ENCODE peak calls at places on chromosomes 2 and 18, in ten cellular contexts. O, G, E, M, Q, R, P, B, X and J are unnamed samples.
A peak's percentile ranks its signal among the peaks of the same experiment; 100 is the strongest.

GRCh38 chr2:43437363-43437762 is 158.5 kb downstream of the THADA start:
- DNase-seq in O (no peak), G (no peak), E (no peak), M (no peak), Q (no peak), R (no peak), P (no peak), B (no peak), X (no peak), J (no peak)

GRCh38 chr18:70132999-70133398 is 72.5 kb downstream of the RTTN start:
- DNase-seq in O (no peak), G (peak; percentile 97), E (peak; percentile 95), M (no peak), Q (peak; percentile 86), R (no peak), P (peak; percentile 95), B (no peak), X (no peak), J (no peak)

GRCh38 chr2:71455741-71456569 is 2.6 kb downstream of the DYSF start:
- DNase-seq in O (no peak), G (no peak), E (no peak), M (no peak), Q (no peak), R (no peak), P (peak; percentile 19), B (peak; percentile 84), X (no peak), J (no peak)

GRCh38 chr2:217922101-217923006 is 80.4 kb downstream of the TNS1 start:
- DNase-seq in O (no peak), G (peak; percentile 34), E (peak; percentile 26), M (no peak), Q (no peak), R (no peak), P (no peak), B (no peak), X (no peak), J (peak; percentile 34)

GRCh38 chr2:5474716-5475115 is 217.5 kb upstream of the SOX11 start:
- DNase-seq in O (no peak), G (no peak), E (no peak), M (no peak), Q (no peak), R (no peak), P (no peak), B (no peak), X (no peak), J (no peak)

GRCh38 chr2:8957593-8957992 is 45.9 kb downstream of the MBOAT2 start:
- DNase-seq in O (no peak), G (no peak), E (no peak), M (no peak), Q (no peak), R (no peak), P (peak; percentile 30), B (no peak), X (no peak), J (no peak)

GRCh38 chr2:166972418-166972817 is 84.1 kb downstream of the XIRP2 start:
- DNase-seq in O (no peak), G (peak; percentile 7), E (peak; percentile 2), M (no peak), Q (no peak), R (no peak), P (peak; percentile 18), B (no peak), X (no peak), J (no peak)

GRCh38 chr2:54083440-54083839 is 32.0 kb upstream of the ACYP2 start:
- DNase-seq in O (no peak), G (peak; percentile 45), E (no peak), M (no peak), Q (peak; percentile 24), R (no peak), P (peak; percentile 26), B (no peak), X (no peak), J (no peak)

GRCh38 chr2:233084488-233084887 is 24.3 kb downstream of the INPP5D start:
- DNase-seq in O (no peak), G (no peak), E (no peak), M (no peak), Q (no peak), R (no peak), P (no peak), B (peak; percentile 81), X (no peak), J (peak; percentile 38)

GRCh38 chr2:143230506-143231256 is 101.5 kb downstream of the ARHGAP15 start:
- DNase-seq in O (no peak), G (no peak), E (no peak), M (no peak), Q (no peak), R (no peak), P (no peak), B (no peak), X (no peak), J (no peak)

GRCh38 chr2:112691761-112692370 is 29.0 kb upstream of the NT5DC4 start:
- DNase-seq in O (no peak), G (no peak), E (no peak), M (no peak), Q (no peak), R (no peak), P (no peak), B (no peak), X (no peak), J (no peak)

GRCh38 chr2:109133746-109134145 is 4.7 kb downstream of the SH3RF3 start:
- DNase-seq in O (no peak), G (no peak), E (no peak), M (no peak), Q (no peak), R (no peak), P (no peak), B (no peak), X (no peak), J (no peak)

GRCh38 chr2:33704352-33704751 is 105.3 kb upstream of the FAM98A start:
- DNase-seq in O (no peak), G (no peak), E (no peak), M (no peak), Q (no peak), R (no peak), P (no peak), B (no peak), X (no peak), J (no peak)

GRCh38 chr18:31942301-31942998 is 478 bp downstream of the TRAPPC8 start:
- DNase-seq in O (peak; percentile 24), G (peak; percentile 71), E (peak; percentile 37), M (no peak), Q (peak; percentile 39), R (no peak), P (peak; percentile 45), B (peak; percentile 71), X (no peak), J (no peak)

GRCh38 chr2:203971236-203971635 is 34.7 kb downstream of the ICOS start:
- DNase-seq in O (no peak), G (no peak), E (no peak), M (no peak), Q (no peak), R (no peak), P (no peak), B (no peak), X (no peak), J (no peak)

GRCh38 chr2:120267348-120267747 is 14.7 kb downstream of the RALB start:
- DNase-seq in O (no peak), G (no peak), E (no peak), M (no peak), Q (no peak), R (no peak), P (no peak), B (no peak), X (no peak), J (no peak)

GRCh38 chr18:46213295-46213694 is 109.1 kb downstream of the HAUS1 start:
- DNase-seq in O (no peak), G (peak; percentile 4), E (peak; percentile 22), M (no peak), Q (peak; percentile 11), R (no peak), P (no peak), B (peak; percentile 32), X (no peak), J (no peak)

GRCh38 chr18:36648803-36649202 is 180.0 kb downstream of the TPGS2 start:
- DNase-seq in O (no peak), G (no peak), E (no peak), M (no peak), Q (no peak), R (no peak), P (no peak), B (no peak), X (no peak), J (no peak)

GRCh38 chr2:8441986-8442385 is 239.9 kb upstream of the ID2 start:
- DNase-seq in O (no peak), G (no peak), E (no peak), M (no peak), Q (no peak), R (no peak), P (no peak), B (peak; percentile 66), X (no peak), J (peak; percentile 15)

GRCh38 chr2:223580951-223581350 is 21.2 kb downstream of the SCG2 start:
- DNase-seq in O (peak; percentile 17), G (peak; percentile 93), E (peak; percentile 76), M (no peak), Q (peak; percentile 69), R (no peak), P (peak; percentile 88), B (no peak), X (peak; percentile 28), J (no peak)

GRCh38 chr2:85288244-85288725 is 39.5 kb downstream of the TGOLN2 start:
- DNase-seq in O (no peak), G (peak; percentile 82), E (no peak), M (no peak), Q (peak; percentile 38), R (no peak), P (peak; percentile 55), B (no peak), X (no peak), J (no peak)

GRCh38 chr18:37361223-37362157 is 204.1 kb downstream of the CELF4 start:
- DNase-seq in O (no peak), G (no peak), E (no peak), M (no peak), Q (no peak), R (no peak), P (no peak), B (no peak), X (no peak), J (no peak)

GRCh38 chr2:104863229-104863584 is 9.3 kb downstream of the POU3F3 start:
- DNase-seq in O (no peak), G (no peak), E (no peak), M (no peak), Q (no peak), R (no peak), P (peak; percentile 16), B (no peak), X (no peak), J (no peak)

GRCh38 chr2:101638817-101639605 is 58.5 kb upstream of the MAP4K4 start:
- DNase-seq in O (no peak), G (no peak), E (no peak), M (no peak), Q (no peak), R (no peak), P (no peak), B (no peak), X (no peak), J (no peak)

GRCh38 chr2:19669605-19670004 is 232.2 kb downstream of the TTC32 start:
- DNase-seq in O (no peak), G (no peak), E (no peak), M (no peak), Q (no peak), R (no peak), P (no peak), B (no peak), X (no peak), J (no peak)